ENCODE peak calls at places on chromosomes 6 and 20, in ten cellular contexts. M, J, O, G, N, Q, B, E, P and V are unnamed samples.

GRCh38 chr20:10047427-10047826 is 12.6 kb downstream of the ANKEF1 start:
- DNase-seq in M (no peak), J (no peak), O (peak; percentile 26), G (peak; percentile 1), N (no peak), Q (no peak), B (no peak), E (peak; percentile 60), P (no peak), V (no peak)

GRCh38 chr20:29349836-29350235 is 1907.6 kb upstream of the DEFB115 start:
- DNase-seq in M (no peak), J (no peak), O (no peak), G (no peak), N (no peak), Q (no peak), B (no peak), E (no peak), P (no peak), V (no peak)

GRCh38 chr6:137989696-137990095 is 117.5 kb downstream of the PERP start:
- DNase-seq in M (no peak), J (no peak), O (no peak), G (no peak), N (no peak), Q (no peak), B (no peak), E (no peak), P (no peak), V (no peak)

GRCh38 chr6:124795879-124796838 is 166.1 kb upstream of the RNF217 start:
- DNase-seq in M (no peak), J (no peak), O (peak; percentile 71), G (peak; percentile 1), N (no peak), Q (peak; percentile 49), B (peak; percentile 19), E (peak; percentile 42), P (no peak), V (no peak)

GRCh38 chr6:74971631-74972030 is 234.2 kb downstream of the COL12A1 start:
- DNase-seq in M (no peak), J (no peak), O (no peak), G (peak; percentile 4), N (no peak), Q (no peak), B (no peak), E (no peak), P (no peak), V (no peak)

GRCh38 chr6:20211037-20211940 is 980 bp downstream of the MBOAT1 start:
- DNase-seq in M (no peak), J (no peak), O (no peak), G (peak; percentile 31), N (no peak), Q (no peak), B (no peak), E (peak; percentile 74), P (no peak), V (no peak)

GRCh38 chr6:163182696-163183095 is 231.8 kb upstream of the QKI start:
- DNase-seq in M (no peak), J (no peak), O (no peak), G (no peak), N (no peak), Q (no peak), B (no peak), E (no peak), P (no peak), V (no peak)

GRCh38 chr6:165636415-165637048 is 26.5 kb downstream of the PDE10A start:
- DNase-seq in M (no peak), J (no peak), O (peak; percentile 43), G (peak; percentile 64), N (no peak), Q (no peak), B (no peak), E (peak; percentile 42), P (no peak), V (no peak)

GRCh38 chr6:158086054-158086705 is 81.9 kb downstream of the SERAC1 start:
- DNase-seq in M (no peak), J (no peak), O (no peak), G (peak; percentile 64), N (no peak), Q (no peak), B (no peak), E (no peak), P (no peak), V (no peak)

GRCh38 chr6:52016918-52017748 is 70.3 kb downstream of the PKHD1 start:
- DNase-seq in M (no peak), J (no peak), O (no peak), G (no peak), N (no peak), Q (no peak), B (no peak), E (peak; percentile 67), P (no peak), V (no peak)

GRCh38 chr6:167827062-167827587 is 414 bp downstream of the AFDN start:
- DNase-seq in M (no peak), J (peak; percentile 26), O (peak; percentile 76), G (no peak), N (no peak), Q (peak; percentile 68), B (peak; percentile 44), E (peak; percentile 56), P (no peak), V (no peak)

DNA sequence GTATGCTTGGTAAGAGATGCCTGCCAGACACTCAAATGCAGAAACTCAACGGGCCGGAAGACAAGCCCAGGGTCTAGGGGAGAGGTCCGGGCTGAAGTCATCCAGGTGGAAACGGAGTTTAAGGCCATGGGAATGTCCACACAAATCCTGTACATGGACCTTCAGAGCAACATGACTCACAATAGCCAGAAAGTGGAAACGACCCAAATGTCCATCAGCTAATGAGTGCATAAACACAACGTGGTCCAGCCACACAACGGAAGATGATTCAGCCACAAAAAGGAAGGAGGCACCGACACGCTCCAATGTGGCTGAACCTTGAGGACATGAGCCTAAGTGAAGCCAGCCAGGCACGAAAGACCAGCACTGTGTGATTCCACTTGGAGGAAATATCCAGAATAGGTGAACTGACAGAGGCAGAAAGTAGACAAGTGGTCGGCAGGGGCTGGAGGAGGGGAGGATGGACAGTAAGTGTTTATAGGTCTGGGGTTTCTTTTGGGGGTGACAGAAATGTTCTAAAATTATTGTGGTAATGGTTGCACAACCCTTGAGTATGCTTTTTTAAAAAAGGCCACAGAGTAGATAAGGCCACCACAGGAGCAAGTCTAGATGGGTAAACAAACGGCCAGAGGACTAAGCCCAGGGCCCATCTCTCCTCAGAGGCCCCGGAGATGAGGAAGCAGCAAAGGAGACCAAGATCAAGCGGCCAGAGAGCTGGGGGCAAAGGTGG is 105.6 kb downstream of the PREX1 start:
- DNase-seq in M (no peak), J (no peak), O (no peak), G (peak; percentile 32), N (no peak), Q (no peak), B (no peak), E (no peak), P (peak; percentile 82), V (no peak)
- H3K4me1 ChIP-seq in M (peaks cover 67% of the 10 kb centered on the region), J (no peaks in the 10 kb centered on the region), O (no peaks in the 10 kb centered on the region), G (peaks cover 3% of the 10 kb centered on the region), N (no peaks in the 10 kb centered on the region), Q (peaks cover 37% of the 10 kb centered on the region), B (peaks cover 88% of the 10 kb centered on the region), E (no peaks in the 10 kb centered on the region), P (peaks cover 63% of the 10 kb centered on the region), V (peaks cover 32% of the 10 kb centered on the region)

DNA sequence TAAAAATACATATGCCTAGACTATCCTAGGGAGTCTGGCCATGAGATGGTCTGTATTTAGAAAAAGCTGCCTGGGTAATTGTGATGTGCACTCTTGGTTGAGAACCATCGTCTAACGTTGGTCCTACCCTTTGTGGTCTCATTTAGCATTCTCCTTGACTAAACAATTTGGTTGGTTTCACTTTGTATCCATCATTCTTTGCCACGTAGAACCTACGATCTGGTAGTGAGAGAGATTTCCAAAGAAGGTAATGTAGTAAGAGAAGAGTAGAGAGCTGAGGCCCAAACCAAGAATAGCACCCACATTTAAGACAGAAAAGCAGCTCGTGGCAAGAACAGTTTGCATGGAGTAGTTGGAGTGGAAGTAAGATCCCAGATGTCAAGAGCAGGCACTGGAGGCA is 219.8 kb downstream of the TMEM200A start:
- DNase-seq in M (no peak), J (no peak), O (no peak), G (no peak), N (no peak), Q (no peak), B (no peak), E (no peak), P (no peak), V (no peak)
- TF ChIP-seq CTCF in M (no peak), J (no peak), O (no peak), G (no peak), N (no peak), Q (no peak), B (no peak), E (no peak), P (no peak), V (no peak)

DNA sequence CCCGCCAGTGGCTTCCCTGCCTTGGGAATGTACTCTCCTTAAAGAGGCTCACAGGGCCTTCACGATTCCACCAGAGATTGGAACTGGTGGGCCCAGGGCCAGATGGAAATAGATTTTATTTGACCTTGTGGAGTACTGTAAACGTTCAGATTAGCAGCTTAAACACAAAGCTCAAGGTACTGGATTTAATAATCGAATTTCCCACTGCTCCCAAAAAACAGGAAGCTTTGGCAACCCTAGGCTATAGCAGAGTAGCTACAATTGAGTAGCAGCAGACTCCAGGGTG is 7.3 kb downstream of the SDCBP2 start:
- DNase-seq in M (no peak), J (no peak), O (no peak), G (no peak), N (no peak), Q (no peak), B (no peak), E (no peak), P (no peak), V (no peak)
- H3K27ac ChIP-seq in M (no peak overlapping the region), J (peak overlapping the region; percentile 98), O (no peak overlapping the region), G (no peak overlapping the region), N (peak overlapping the region; percentile 93), Q (peak overlapping the region; percentile 100), B (peak overlapping the region; percentile 100), E (no peak overlapping the region), P (no peak overlapping the region), V (peak overlapping the region; percentile 90)

GRCh38 chr6:4651831-4652467 is 124.3 kb upstream of the CDYL start:
- DNase-seq in M (no peak), J (no peak), O (no peak), G (no peak), N (no peak), Q (no peak), B (no peak), E (no peak), P (no peak), V (no peak)

GRCh38 chr6:4655196-4656025 is 120.8 kb upstream of the CDYL start:
- DNase-seq in M (no peak), J (no peak), O (no peak), G (no peak), N (no peak), Q (no peak), B (no peak), E (no peak), P (no peak), V (no peak)

GRCh38 chr6:4656106-4656505 is 120.1 kb upstream of the CDYL start:
- DNase-seq in M (no peak), J (no peak), O (no peak), G (no peak), N (no peak), Q (no peak), B (no peak), E (no peak), P (no peak), V (no peak)

GRCh38 chr6:4649728-4650127 is 126.5 kb upstream of the CDYL start:
- DNase-seq in M (no peak), J (no peak), O (no peak), G (peak; percentile 54), N (no peak), Q (no peak), B (no peak), E (no peak), P (no peak), V (no peak)

GRCh38 chr6:4653141-4653540 is 123.1 kb upstream of the CDYL start:
- DNase-seq in M (no peak), J (no peak), O (no peak), G (no peak), N (no peak), Q (no peak), B (no peak), E (no peak), P (no peak), V (no peak)
- H3K4me1 ChIP-seq in M (no peaks in the 10 kb centered on the region), J (no peaks in the 10 kb centered on the region), O (peaks cover 18% of the 10 kb centered on the region), G (no peaks in the 10 kb centered on the region), N (no peaks in the 10 kb centered on the region), Q (no peaks in the 10 kb centered on the region), B (no peaks in the 10 kb centered on the region), E (peaks cover 6% of the 10 kb centered on the region), P (no peaks in the 10 kb centered on the region), V (peaks cover under 1% of the 10 kb centered on the region)